ENCODE peak calls at places on chromosomes 13 and 19, in seven cellular contexts. L is cardiac septum; E is BE2C; O is H7; J is central memory CD4-positive, alpha-beta T cell; D is GM12865; C is Daoy. Z is an unnamed sample.

GRCh38 chr13:113139580-113139979 is 17.0 kb downstream of the F10 start:
- DNase-seq in C (no peak), E (no peak), J (no peak), D (no peak), L (no peak), O (peak; percentile 25), Z (no peak)

GRCh38 chr13:75704942-75705320 is 68.8 kb downstream of the LMO7 start:
- DNase-seq in E (no peak), L (no peak), C (peak; percentile 51), D (no peak), O (no peak), J (no peak), Z (no peak)

GRCh38 chr19:15300533-15301194 is 31.7 kb downstream of the BRD4 start:
- DNase-seq in E (no peak), J (no peak), L (no peak), C (no peak), D (no peak), O (no peak), Z (peak; percentile 79)

GRCh38 chr19:49851456-49852259 is 699 bp downstream of the PTOV1 start:
- DNase-seq in E (no peak), C (peak; percentile 33), L (no peak), D (no peak), J (peak; percentile 18), O (peak; percentile 97), Z (no peak)

GRCh38 chr19:782195-783043 is 14.8 kb upstream of the PTBP1 start:
- DNase-seq in J (no peak), C (peak; percentile 70), D (no peak), O (peak; percentile 90), E (no peak), L (no peak), Z (no peak)

GRCh38 chr19:40933025-40933424 is 51.0 kb upstream of the CYP2A7 start:
- DNase-seq in E (no peak), L (no peak), O (peak; percentile 50), C (peak; percentile 86), D (no peak), J (no peak), Z (no peak)

GRCh38 chr13:106522898-106523525 is 12.4 kb downstream of the EFNB2 start:
- DNase-seq in L (no peak), C (no peak), E (no peak), O (no peak), D (no peak), J (no peak), Z (no peak)

GRCh38 chr13:99417151-99417820 is 84.0 kb upstream of the TM9SF2 start:
- DNase-seq in C (no peak), J (no peak), L (peak; percentile 39), E (no peak), O (peak; percentile 83), D (no peak), Z (no peak)

GRCh38 chr13:68050746-68051145 is 820.6 kb upstream of the PCDH9 start:
- DNase-seq in J (no peak), E (no peak), C (no peak), L (no peak), D (no peak), O (no peak), Z (no peak)